ENCODE peak calls at places on chromosomes 6 and 20, in eight cellular contexts. G, H, S, O, T, X, K and Y are unnamed samples.

GRCh38 chr20:17910828-17911294 is 57.7 kb downstream of the SNX5 start:
- DNase-seq in G (no peak), H (peak; percentile 67), S (peak; percentile 44), O (peak; percentile 24), T (no peak), X (peak; percentile 90), K (no peak), Y (no peak)

GRCh38 chr6:1525364-1526038 is 84.2 kb upstream of the FOXC1 start:
- DNase-seq in G (no peak), H (no peak), S (peak; percentile 25), O (no peak), T (no peak), X (no peak), K (no peak), Y (no peak)

GRCh38 chr6:122715725-122716124 is 63.8 kb upstream of the FABP7 start:
- DNase-seq in G (no peak), H (no peak), S (peak; percentile 12), O (no peak), T (no peak), X (no peak), K (no peak), Y (no peak)

GRCh38 chr20:42255820-42256219 is 637.6 kb upstream of the CHD6 start:
- DNase-seq in G (no peak), H (no peak), S (no peak), O (no peak), T (no peak), X (no peak), K (no peak), Y (no peak)

GRCh38 chr6:114216789-114217467 is 125.9 kb downstream of the HS3ST5 start:
- DNase-seq in G (no peak), H (no peak), S (no peak), O (no peak), T (no peak), X (no peak), K (no peak), Y (no peak)

GRCh38 chr6:7050911-7051779 is 56.6 kb upstream of the RREB1 start:
- DNase-seq in G (peak; percentile 75), H (peak; percentile 67), S (peak; percentile 98), O (peak; percentile 96), T (no peak), X (peak; percentile 74), K (peak; percentile 64), Y (peak; percentile 26)

GRCh38 chr6:38018755-38019165 is 199.2 kb downstream of the ZFAND3 start:
- DNase-seq in G (no peak), H (no peak), S (no peak), O (no peak), T (no peak), X (no peak), K (no peak), Y (no peak)

GRCh38 chr6:36139431-36139830 is 9.1 kb downstream of the MAPK13 start:
- DNase-seq in G (no peak), H (no peak), S (no peak), O (no peak), T (no peak), X (no peak), K (no peak), Y (no peak)

GRCh38 chr6:90846824-90847223 is 260.0 kb upstream of the MAP3K7 start:
- DNase-seq in G (no peak), H (no peak), S (peak; percentile 88), O (peak; percentile 46), T (no peak), X (no peak), K (no peak), Y (no peak)

GRCh38 chr6:11700118-11700718 is 78.4 kb downstream of the ADTRP start:
- DNase-seq in G (no peak), H (no peak), S (peak; percentile 70), O (peak; percentile 74), T (no peak), X (peak; percentile 51), K (peak; percentile 54), Y (no peak)

GRCh38 chr20:53930651-53931504 is 139.5 kb downstream of the BCAS1 start:
- DNase-seq in G (no peak), H (no peak), S (peak; percentile 83), O (peak; percentile 85), T (no peak), X (peak; percentile 21), K (no peak), Y (no peak)

GRCh38 chr6:7033202-7033601 is 74.6 kb upstream of the RREB1 start:
- DNase-seq in G (no peak), H (no peak), S (no peak), O (no peak), T (no peak), X (no peak), K (no peak), Y (no peak)

GRCh38 chr6:7200598-7201443 is 93.1 kb downstream of the RREB1 start:
- DNase-seq in G (no peak), H (no peak), S (peak; percentile 97), O (peak; percentile 81), T (no peak), X (no peak), K (no peak), Y (no peak)

GRCh38 chr6:163513570-163514166 is 99.2 kb downstream of the QKI start:
- DNase-seq in G (no peak), H (no peak), S (no peak), O (no peak), T (no peak), X (no peak), K (no peak), Y (no peak)

GRCh38 chr6:163513003-163513402 is 98.5 kb downstream of the QKI start:
- DNase-seq in G (no peak), H (no peak), S (no peak), O (no peak), T (no peak), X (no peak), K (no peak), Y (no peak)

GRCh38 chr6:163522033-163522432 is 107.5 kb downstream of the QKI start:
- DNase-seq in G (no peak), H (no peak), S (no peak), O (no peak), T (no peak), X (no peak), K (no peak), Y (no peak)

GRCh38 chr6:163520956-163521355 is 106.4 kb downstream of the QKI start:
- DNase-seq in G (no peak), H (no peak), S (peak; percentile 52), O (no peak), T (no peak), X (no peak), K (no peak), Y (no peak)

GRCh38 chr6:163516908-163517307 is 102.4 kb downstream of the QKI start:
- DNase-seq in G (no peak), H (no peak), S (no peak), O (no peak), T (no peak), X (no peak), K (no peak), Y (no peak)
- TF ChIP-seq CTCF in G (no peak), H (no peak), S (no peak), O (no peak), T (no peak), X (no peak), K (no peak), Y (no peak)

GRCh38 chr6:135250234-135250633 is 69.1 kb downstream of the MYB start:
- DNase-seq in G (no peak), H (no peak), S (no peak), O (peak; percentile 14), T (no peak), X (no peak), K (no peak), Y (no peak)
- TF ChIP-seq CTCF in G (no peak), H (no peak), S (no peak), O (no peak), T (no peak), X (no peak), K (no peak), Y (no peak)

GRCh38 chr20:16352321-16352720 is 220.9 kb downstream of the KIF16B start:
- DNase-seq in G (no peak), H (no peak), S (no peak), O (no peak), T (no peak), X (no peak), K (no peak), Y (no peak)
- TF ChIP-seq CTCF in G (no peak), H (no peak), S (no peak), O (peak; percentile 22), T (no peak), X (no peak), K (no peak), Y (no peak)

DNA sequence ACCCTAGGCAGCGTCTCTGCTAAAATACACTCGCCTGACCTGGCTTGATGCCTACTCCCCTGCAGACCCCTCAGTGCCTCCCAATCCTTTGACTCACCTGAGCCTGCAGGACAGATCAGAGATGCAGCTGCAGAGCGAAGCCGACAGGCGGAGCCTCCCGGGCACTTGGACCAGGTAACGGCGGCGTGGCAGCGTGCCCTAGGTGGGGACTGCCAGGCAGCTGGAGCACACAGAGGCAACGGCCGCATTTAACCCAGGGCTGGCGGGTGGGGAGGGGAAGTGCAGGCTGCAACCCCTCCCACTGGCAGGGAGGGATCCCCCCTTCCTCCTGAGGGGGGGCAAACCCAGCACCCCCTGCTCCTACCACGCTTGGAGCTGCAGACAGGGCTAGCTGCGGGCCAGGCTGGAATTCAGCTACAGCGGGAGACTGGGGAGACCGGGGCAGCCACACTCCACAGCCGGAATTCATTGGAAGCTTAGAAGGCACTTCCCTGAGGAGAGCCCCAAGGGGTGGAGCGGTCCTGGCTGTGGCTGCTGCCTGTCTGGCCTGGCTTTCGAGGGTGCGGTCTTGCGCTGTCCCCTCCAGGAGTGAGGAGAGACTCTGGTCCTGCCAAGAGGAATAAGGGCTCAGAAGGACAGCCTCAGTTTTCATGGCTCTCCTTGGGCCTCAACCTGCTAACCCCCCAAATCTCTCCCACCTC is at the start of gene MATN4:
- DNase-seq in G (no peak), H (no peak), S (peak; percentile 47), O (no peak), T (no peak), X (no peak), K (no peak), Y (no peak)
- TF ChIP-seq CTCF in G (no peak), H (no peak), S (peak; percentile 61), O (no peak), T (no peak), X (peak; percentile 7), K (no peak), Y (no peak)

GRCh38 chr20:44600301-44600700 is 17.9 kb downstream of the PKIG start:
- DNase-seq in G (no peak), H (no peak), S (no peak), O (no peak), T (no peak), X (no peak), K (no peak), Y (no peak)

GRCh38 chr20:44599715-44600114 is 17.3 kb downstream of the PKIG start:
- DNase-seq in G (no peak), H (no peak), S (no peak), O (no peak), T (no peak), X (no peak), K (no peak), Y (no peak)

GRCh38 chr20:44597930-44598329 is 15.6 kb downstream of the PKIG start:
- DNase-seq in G (no peak), H (no peak), S (no peak), O (no peak), T (no peak), X (no peak), K (no peak), Y (no peak)

GRCh38 chr20:44597516-44597915 is 15.1 kb downstream of the PKIG start:
- DNase-seq in G (no peak), H (no peak), S (no peak), O (no peak), T (no peak), X (no peak), K (no peak), Y (no peak)

GRCh38 chr20:44598413-44599290 is 16.3 kb downstream of the PKIG start:
- DNase-seq in G (no peak), H (no peak), S (no peak), O (peak; percentile 26), T (no peak), X (no peak), K (no peak), Y (no peak)
- TF ChIP-seq CTCF in G (no peak), H (peak; percentile 12), S (no peak), O (peak; percentile 33), T (no peak), X (peak; percentile 56), K (no peak), Y (no peak)